ENCODE peak calls at places on chromosomes 7 and 10, in eight cellular contexts. A, G, F, Y, J, N, Z and V are unnamed samples.

GRCh38 chr7:141073641-141074161 is at the start of gene TMEM178B:
- DNase-seq in Z (no peak), A (no peak), G (peak), J (no peak), N (peak), F (peak), Y (no peak), V (peak)

GRCh38 chr7:134920026-134920758 is 66.1 kb upstream of the AGBL3 start:
- DNase-seq in Y (peak), A (no peak), N (no peak), J (peak), F (no peak), Z (peak), G (peak), V (peak)

GRCh38 chr7:50307368-50308012 is 3.0 kb downstream of the IKZF1 start:
- DNase-seq in Y (no peak), F (no peak), G (no peak), N (peak), Z (no peak), A (no peak), J (no peak), V (no peak)

GRCh38 chr10:106772957-106773356 is 391.5 kb downstream of the SORCS1 start:
- DNase-seq in N (no peak), G (no peak), Z (no peak), A (no peak), Y (no peak), F (no peak), J (no peak), V (peak)

GRCh38 chr10:89090760-89091455 is 100.3 kb downstream of the FAS start:
- DNase-seq in F (no peak), A (no peak), J (peak), G (no peak), N (no peak), Z (peak), Y (peak), V (no peak)

GRCh38 chr10:6362879-6363278 is 160.1 kb downstream of the PFKFB3 start:
- DNase-seq in N (no peak), G (no peak), F (no peak), Y (no peak), Z (no peak), A (no peak), J (no peak), V (no peak)

GRCh38 chr10:124089859-124090258 is 3.5 kb downstream of the CHST15 start:
- DNase-seq in J (no peak), G (no peak), Z (no peak), A (no peak), Y (no peak), F (no peak), N (no peak), V (no peak)

GRCh38 chr7:107998150-107998549 is 4.8 kb downstream of the LAMB1 start:
- DNase-seq in N (no peak), J (no peak), Z (no peak), G (peak), A (no peak), F (no peak), Y (no peak), V (no peak)

GRCh38 chr10:100359529-100360150 is 12.6 kb downstream of the SCD start:
- DNase-seq in G (no peak), J (no peak), A (no peak), N (no peak), Y (no peak), Z (no peak), F (peak), V (no peak)

GRCh38 chr10:104643023-104643663 is 2.1 kb downstream of the SORCS3 start:
- DNase-seq in J (no peak), G (no peak), Z (no peak), N (no peak), A (no peak), F (no peak), Y (no peak), V (no peak)

GRCh38 chr10:124265776-124266467 is 152.8 kb downstream of the OAT start:
- DNase-seq in Y (no peak), J (no peak), N (no peak), Z (no peak), F (no peak), G (no peak), A (no peak), V (peak)

GRCh38 chr7:18151419-18151818 is 123.8 kb upstream of the PRPS1L1 start:
- DNase-seq in Y (no peak), J (no peak), F (peak), G (peak), N (no peak), Z (no peak), A (no peak), V (no peak)

GRCh38 chr10:29243750-29244149 is 45.1 kb upstream of the LYZL1 start:
- DNase-seq in F (no peak), Z (peak), J (no peak), A (peak), Y (no peak), N (peak), G (peak), V (no peak)

GRCh38 chr7:4136501-4137110 is 545.5 kb upstream of the FOXK1 start:
- DNase-seq in N (peak), Z (no peak), F (peak), A (no peak), Y (no peak), J (no peak), G (no peak), V (no peak)

GRCh38 chr10:68957284-68957615 is 1.3 kb downstream of the DDX21 start:
- DNase-seq in Y (no peak), G (no peak), A (no peak), N (peak), Z (no peak), J (no peak), F (no peak), V (peak)

GRCh38 chr7:45689797-45690761 is 115.9 kb downstream of the ADCY1 start:
- DNase-seq in N (no peak), F (no peak), A (no peak), J (no peak), Z (no peak), Y (no peak), G (no peak), V (no peak)

GRCh38 chr10:124724279-124725027 is 19.7 kb downstream of the FAM53B start:
- DNase-seq in N (no peak), F (no peak), Z (no peak), A (no peak), Y (no peak), G (no peak), J (no peak), V (no peak)

GRCh38 chr7:56026538-56026937 is 24.7 kb downstream of the PSPH start:
- DNase-seq in A (no peak), G (no peak), J (no peak), F (no peak), N (no peak), Z (no peak), Y (no peak), V (no peak)

GRCh38 chr10:79409038-79410035 is 36.1 kb downstream of the ZCCHC24 start:
- DNase-seq in Y (no peak), Z (no peak), A (no peak), J (no peak), F (no peak), N (no peak), G (no peak), V (peak)

GRCh38 chr10:24814568-24815313 is 91.1 kb upstream of the ARHGAP21 start:
- DNase-seq in J (peak), G (peak), F (no peak), Y (peak), A (peak), Z (peak), N (no peak), V (no peak)

GRCh38 chr7:44145419-44145968 is 4.4 kb upstream of the MYL7 start:
- DNase-seq in G (no peak), A (no peak), N (peak), J (no peak), Y (no peak), Z (no peak), F (peak), V (peak)

DNA sequence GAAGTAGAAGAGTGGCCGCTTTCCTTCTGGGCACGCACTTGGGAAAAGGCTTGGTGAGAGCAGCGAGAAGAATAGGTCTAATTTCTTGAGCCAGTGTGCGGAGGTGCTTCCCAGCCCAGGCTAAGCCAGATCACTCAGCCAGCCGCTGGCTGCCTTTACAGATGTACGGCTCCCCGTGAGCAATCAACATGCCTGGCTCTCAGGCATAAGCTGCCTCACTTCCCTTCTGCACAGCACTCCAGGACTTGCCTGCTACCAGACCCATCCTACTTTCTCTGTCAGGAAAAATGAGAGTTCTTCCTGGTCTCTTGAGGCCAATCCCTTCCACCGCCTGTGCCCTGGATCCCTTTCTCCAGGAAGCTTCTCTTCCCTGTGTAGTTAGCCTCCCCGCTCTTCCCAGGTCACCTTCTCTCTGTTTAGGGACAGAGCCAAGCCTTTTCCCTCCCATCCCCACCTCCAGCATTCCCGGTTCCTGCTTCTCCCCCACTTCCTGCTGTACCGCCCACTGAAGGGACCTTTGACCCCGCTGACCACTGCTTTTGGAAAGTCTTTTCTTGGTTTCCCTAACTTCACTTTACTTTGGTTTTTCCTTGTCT is 1.1 kb upstream of the ACTR3C start:
- DNase-seq in Z (peak), F (peak), N (peak), A (no peak), G (no peak), J (peak), Y (no peak), V (peak)
- H3K27ac ChIP-seq in Z (peak), F (no peak), N (peak), A (peak), G (no peak), J (no peak), Y (no peak), V (no peak)

GRCh38 chr7:122312789-122313188 is 8.2 kb upstream of the FEZF1 start:
- DNase-seq in A (no peak), J (no peak), Y (no peak), F (no peak), Z (no peak), G (no peak), N (peak), V (peak)

GRCh38 chr7:122311719-122312118 is 7.2 kb upstream of the FEZF1 start:
- DNase-seq in J (no peak), Y (no peak), F (peak), G (no peak), A (no peak), Z (no peak), N (peak), V (peak)

GRCh38 chr7:122315507-122316466 is 11.2 kb upstream of the FEZF1 start:
- DNase-seq in G (no peak), Y (no peak), J (no peak), Z (no peak), N (peak), F (no peak), A (no peak), V (peak)

GRCh38 chr7:122316467-122317394 is 12.2 kb upstream of the FEZF1 start:
- DNase-seq in J (no peak), N (peak), Y (no peak), G (no peak), A (no peak), Z (no peak), F (no peak), V (no peak)

DNA sequence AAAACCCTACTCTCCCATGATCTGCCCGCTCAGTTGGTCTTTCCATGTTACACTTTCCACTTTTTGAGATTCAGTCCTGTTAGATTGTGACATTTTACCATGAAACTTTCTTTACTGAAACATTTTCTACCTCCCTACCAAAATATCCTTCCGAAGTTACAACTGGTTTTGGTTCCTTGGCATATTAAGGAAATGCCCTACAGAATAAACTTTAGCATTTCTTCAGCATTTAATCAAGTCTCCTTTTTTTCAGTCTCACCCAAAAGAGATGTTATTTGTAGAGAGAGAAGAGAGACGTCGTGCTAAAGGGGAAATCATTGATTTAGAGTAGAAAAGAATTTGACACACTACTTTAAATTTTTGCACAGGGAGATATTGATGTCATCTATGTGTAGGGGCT is 9.7 kb upstream of the FEZF1 start:
- DNase-seq in F (no peak), G (no peak), J (no peak), Y (no peak), Z (no peak), A (no peak), N (no peak), V (no peak)
- H3K4me2 ChIP-seq in F (no peak), G (no peak), J (no peak), Y (no peak), Z (no peak), A (no peak), N (peak), V (no peak)

GRCh38 chr10:97612386-97612785 is 20.9 kb downstream of the MORN4 start:
- DNase-seq in J (peak), F (peak), Y (peak), G (peak), N (peak), A (peak), Z (peak), V (peak)

GRCh38 chr10:97608991-97609561 is 19.6 kb downstream of the C10orf62 start:
- DNase-seq in A (no peak), G (no peak), Z (no peak), J (no peak), Y (no peak), N (no peak), F (no peak), V (no peak)

GRCh38 chr10:97607076-97607635 is 17.6 kb downstream of the C10orf62 start:
- DNase-seq in J (no peak), Y (no peak), A (no peak), N (no peak), G (no peak), Z (no peak), F (no peak), V (no peak)

GRCh38 chr10:97611473-97611872 is 21.8 kb downstream of the MORN4 start:
- DNase-seq in J (no peak), N (no peak), A (no peak), Y (no peak), F (no peak), G (no peak), Z (no peak), V (no peak)
- H3K27ac ChIP-seq in J (no peak), N (no peak), A (no peak), Y (no peak), F (no peak), G (no peak), Z (no peak), V (no peak)

DNA sequence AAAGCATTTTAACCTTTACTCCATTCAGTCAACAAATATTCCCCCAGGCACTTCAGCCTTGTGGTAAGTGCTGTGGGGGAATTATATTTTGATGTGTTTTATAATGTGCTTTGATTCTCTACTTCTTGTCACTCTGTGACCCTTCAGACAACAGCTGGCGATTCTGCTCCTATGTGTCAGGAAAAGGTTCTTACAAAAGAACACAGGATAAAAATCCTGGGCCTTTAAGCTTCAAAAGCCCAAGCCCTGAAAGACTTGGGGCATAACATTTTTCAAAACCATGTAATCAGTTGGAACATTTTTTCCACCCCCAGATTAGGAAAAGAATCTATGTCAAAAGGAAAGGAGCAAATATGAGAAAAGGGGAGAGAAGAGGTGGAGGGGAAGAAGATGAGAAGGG is 37.8 kb upstream of the LRRC17 start:
- DNase-seq in N (no peak), F (no peak), G (peak), J (no peak), Y (no peak), Z (peak), A (no peak), V (no peak)
- H3K4me2 ChIP-seq in N (no peak), F (peak), G (peak), J (no peak), Y (no peak), Z (no peak), A (peak), V (peak)

DNA sequence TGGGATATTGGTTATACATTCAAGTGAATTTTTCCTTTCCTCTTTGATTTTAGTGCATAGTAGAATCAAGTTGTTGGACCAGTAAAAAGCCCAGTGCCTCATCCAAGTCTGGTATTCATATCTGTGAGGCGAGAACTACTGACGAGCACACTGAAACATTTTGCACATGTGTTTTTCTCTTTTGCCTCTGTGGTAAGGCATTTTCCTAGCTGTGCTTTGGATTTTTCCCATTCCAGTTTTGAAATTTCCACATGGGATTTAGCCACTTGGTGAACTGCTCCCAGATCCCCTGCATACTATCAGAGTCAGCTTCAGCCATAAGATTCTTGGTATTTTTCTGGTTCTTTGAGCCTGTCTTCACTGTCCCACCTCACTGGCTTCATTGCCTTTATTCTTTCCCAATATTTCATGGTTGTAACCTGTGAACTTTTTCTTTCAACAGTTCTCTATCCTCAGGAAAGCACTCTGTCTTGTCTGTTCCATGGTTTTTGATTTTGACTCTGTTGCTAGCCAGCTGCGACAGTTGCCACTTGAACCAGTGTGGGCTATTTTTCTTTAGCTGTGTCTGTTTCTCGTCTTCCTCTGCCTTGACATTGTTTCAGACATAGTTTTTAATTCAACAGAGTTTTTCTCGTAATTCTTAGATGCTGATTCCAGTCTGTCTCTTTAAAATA is 239.0 kb downstream of the REEP3 start:
- DNase-seq in Z (peak), F (no peak), J (no peak), N (no peak), G (no peak), Y (no peak), A (no peak), V (no peak)
- H3K27ac ChIP-seq in Z (no peak), F (no peak), J (no peak), N (no peak), G (no peak), Y (no peak), A (no peak), V (no peak)